ENCODE peak calls at places on chromosomes 1 and 21, in four cellular contexts. F is body of pancreas; K is CD8-positive, alpha-beta memory T cell; B is lower lobe of right lung. T is an unnamed sample. For H3K9me3 and H3K27me3, the result is how much of the 10 kb centered on the place peaks cover.

GRCh38 chr1:95311006-95311405 is 77.0 kb downstream of the RWDD3 start:
- DNase-seq in F (no peak), K (no peak), B (no peak), T (no peak)

GRCh38 chr21:28884976-28885852 is 107.5 kb downstream of the LTN1 start:
- DNase-seq in F (peak), K (peak), B (peak), T (peak)

GRCh38 chr1:44500181-44501021 is 95.3 kb downstream of the RNF220 start:
- DNase-seq in F (no peak), K (no peak), B (no peak), T (no peak)

GRCh38 chr1:30377230-30378022 is 346.0 kb downstream of the MATN1 start:
- DNase-seq in F (no peak), K (no peak), B (no peak), T (no peak)

GRCh38 chr1:152817309-152817708 is 5.5 kb downstream of the LCE1B start:
- DNase-seq in F (no peak), K (no peak), B (no peak), T (no peak)

GRCh38 chr1:65277605-65278343 is 31.6 kb upstream of the DNAJC6 start:
- DNase-seq in F (no peak), K (no peak), B (no peak), T (no peak)

GRCh38 chr1:112114540-112114939 is 125.1 kb upstream of the KCND3 start:
- DNase-seq in F (no peak), K (no peak), B (no peak), T (no peak)

GRCh38 chr1:163668472-163668871 is 346.7 kb downstream of the NUF2 start:
- DNase-seq in F (no peak), K (no peak), B (no peak), T (no peak)

GRCh38 chr1:17304827-17305177 is 3.2 kb upstream of the PADI4 start:
- DNase-seq in F (no peak), K (no peak), B (no peak), T (no peak)

GRCh38 chr1:231419147-231419546 is 2.9 kb downstream of the EGLN1 start:
- DNase-seq in F (no peak), K (no peak), B (no peak), T (no peak)

GRCh38 chr1:25051504-25051903 is 121.4 kb upstream of the RUNX3 start:
- DNase-seq in F (no peak), K (no peak), B (no peak), T (no peak)

GRCh38 chr1:22681564-22682276 is 28.7 kb downstream of the C1QB start:
- DNase-seq in F (no peak), K (no peak), B (no peak), T (no peak)

GRCh38 chr1:69777933-69778332 is 210.2 kb downstream of the LRRC7 start:
- DNase-seq in F (no peak), K (no peak), B (no peak), T (no peak)

GRCh38 chr1:153795325-153795837 is 20.2 kb downstream of the SLC27A3 start:
- DNase-seq in F (peak), K (no peak), B (no peak), T (no peak)

GRCh38 chr1:46525253-46525983 is 26.0 kb downstream of the KNCN start:
- DNase-seq in F (no peak), K (no peak), B (peak), T (no peak)

GRCh38 chr1:9785406-9785805 is 38.4 kb downstream of the CLSTN1 start:
- DNase-seq in F (no peak), K (no peak), B (no peak), T (no peak)
- H3K27ac ChIP-seq in F (no peak), K (no peak), B (no peak), T (no peak)

DNA sequence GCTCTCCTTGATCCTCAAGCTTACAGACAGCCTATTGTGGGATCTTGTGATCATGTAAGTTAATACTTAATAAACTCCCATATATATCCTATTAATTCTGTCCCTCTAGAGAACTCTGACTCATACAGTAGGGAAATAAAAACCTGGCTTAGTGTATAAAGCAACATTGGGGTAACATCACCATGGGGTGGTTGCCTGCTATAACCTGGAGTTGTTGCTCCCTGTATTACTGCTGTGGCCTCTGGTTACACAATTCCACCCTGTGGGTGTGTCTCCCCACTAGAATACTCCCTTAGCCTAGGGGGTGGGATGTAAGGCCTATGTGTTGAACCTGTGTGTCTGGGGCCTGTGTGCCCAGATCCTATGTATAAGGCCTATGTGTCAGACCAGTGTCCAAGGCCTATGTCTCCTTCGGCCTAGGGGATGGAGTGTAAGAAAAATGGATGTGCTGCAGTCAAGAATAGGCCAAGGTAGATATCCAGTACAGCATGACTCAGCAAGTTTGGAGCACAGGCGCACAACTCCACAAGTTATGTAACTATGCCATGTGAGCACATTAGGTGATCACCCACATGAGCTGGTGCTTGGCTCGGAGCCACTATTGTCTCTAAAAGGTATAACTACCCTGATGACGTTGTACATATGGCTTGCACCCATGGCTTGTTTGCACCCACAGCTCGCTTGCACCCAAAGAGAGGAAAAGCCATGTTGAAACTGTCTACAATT is 96.8 kb upstream of the C1orf21 start:
- DNase-seq in F (peak), K (no peak), B (no peak), T (no peak)
- H3K9me3 ChIP-seq in F (under half), K (under half), B (under half), T (under half)

GRCh38 chr1:204769997-204770396 is 84.5 kb upstream of the LRRN2 start:
- DNase-seq in F (no peak), K (no peak), B (no peak), T (no peak)
- H3K27me3 ChIP-seq in F (under half), K (under half), B (under half), T (under half)

DNA sequence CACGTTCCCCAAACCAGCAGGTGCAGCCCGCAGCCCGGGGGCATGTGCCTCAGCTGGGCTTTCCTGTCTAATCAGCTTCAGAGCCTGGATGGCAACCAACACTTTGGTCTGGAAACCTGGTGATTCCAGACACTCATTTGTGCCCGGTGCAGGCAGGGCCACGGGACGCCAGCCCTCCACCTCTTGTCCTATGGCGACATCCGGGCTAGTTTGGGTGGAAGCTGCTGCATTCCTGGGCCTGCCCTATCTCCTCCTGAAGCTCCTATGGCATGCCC is 111.8 kb downstream of the WDR4 start:
- DNase-seq in F (no peak), K (no peak), B (peak), T (no peak)
- H3K27ac ChIP-seq in F (no peak), K (no peak), B (no peak), T (no peak)

GRCh38 chr1:93958351-93959101 is 49.3 kb upstream of the GCLM start:
- DNase-seq in F (no peak), K (no peak), B (no peak), T (no peak)

GRCh38 chr1:93961443-93961842 is 52.2 kb upstream of the GCLM start:
- DNase-seq in F (no peak), K (no peak), B (no peak), T (no peak)

GRCh38 chr1:93960641-93961147 is 51.5 kb upstream of the GCLM start:
- DNase-seq in F (no peak), K (no peak), B (no peak), T (no peak)

GRCh38 chr1:93959413-93959812 is 50.2 kb upstream of the GCLM start:
- DNase-seq in F (no peak), K (no peak), B (no peak), T (no peak)

GRCh38 chr1:93955765-93956164 is 46.5 kb upstream of the GCLM start:
- DNase-seq in F (no peak), K (no peak), B (no peak), T (no peak)
- H3K9me3 ChIP-seq in F (under half), K (under half), B (under half), T (under half)

GRCh38 chr1:92752719-92753118 is 32.2 kb downstream of the EVI5 start:
- DNase-seq in F (no peak), K (no peak), B (no peak), T (no peak)

GRCh38 chr1:92756537-92756936 is 28.4 kb downstream of the EVI5 start:
- DNase-seq in F (no peak), K (no peak), B (no peak), T (no peak)

GRCh38 chr1:92749024-92749634 is 35.8 kb downstream of the EVI5 start:
- DNase-seq in F (peak), K (peak), B (no peak), T (peak)

GRCh38 chr1:92755541-92756351 is 29.2 kb downstream of the EVI5 start:
- DNase-seq in F (no peak), K (no peak), B (no peak), T (no peak)

GRCh38 chr1:92754000-92754787 is 30.7 kb downstream of the EVI5 start:
- DNase-seq in F (no peak), K (no peak), B (no peak), T (no peak)
- H3K27me3 ChIP-seq in F (under half), K (under half), B (under half), T (under half)

GRCh38 chr1:98661544-98662353 is at the start of gene SNX7:
- DNase-seq in F (peak), K (no peak), B (peak), T (no peak)

GRCh38 chr1:98659879-98660278 is 1.6 kb upstream of the SNX7 start:
- DNase-seq in F (no peak), K (no peak), B (no peak), T (no peak)

GRCh38 chr1:98662354-98662665 is 789 bp downstream of the SNX7 start:
- DNase-seq in F (no peak), K (no peak), B (no peak), T (no peak)

GRCh38 chr1:98660941-98661543 is 479 bp upstream of the SNX7 start:
- DNase-seq in F (no peak), K (no peak), B (no peak), T (no peak)
- H3K27ac ChIP-seq in F (peak), K (no peak), B (peak), T (no peak)

GRCh38 chr1:41378999-41379740 is 17.9 kb downstream of the FOXO6 start:
- DNase-seq in F (no peak), K (no peak), B (no peak), T (no peak)

GRCh38 chr1:41379741-41380130 is 18.5 kb downstream of the FOXO6 start:
- DNase-seq in F (no peak), K (no peak), B (no peak), T (no peak)

GRCh38 chr1:41381691-41382530 is 20.7 kb downstream of the FOXO6 start:
- DNase-seq in F (no peak), K (peak), B (peak), T (no peak)

GRCh38 chr1:41380979-41381690 is 19.9 kb downstream of the FOXO6 start:
- DNase-seq in F (peak), K (no peak), B (no peak), T (no peak)

GRCh38 chr1:41380195-41380594 is 19.0 kb downstream of the FOXO6 start:
- DNase-seq in F (no peak), K (no peak), B (no peak), T (no peak)
- H3K9me3 ChIP-seq in F (under half), K (under half), B (under half), T (under half)

DNA sequence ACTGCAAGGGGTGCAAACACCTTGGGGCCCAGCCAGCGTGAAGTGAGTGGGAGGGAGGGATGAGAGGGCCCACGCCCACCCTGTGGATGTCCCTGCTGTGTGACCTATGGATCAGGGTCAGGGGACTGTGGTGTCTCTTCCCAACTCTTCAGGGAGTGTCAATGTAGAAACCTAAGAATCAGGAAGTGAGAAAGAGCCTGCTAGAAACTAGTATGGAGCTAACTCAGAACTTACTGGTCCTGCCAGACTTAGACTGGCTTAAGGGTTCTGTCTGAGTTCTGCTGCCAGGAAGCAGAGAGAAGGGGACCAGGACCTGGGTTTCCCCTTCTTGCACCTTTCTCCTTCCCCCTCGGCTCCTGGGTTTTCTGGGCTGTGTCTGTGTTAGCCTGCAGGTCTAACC is 1.8 kb upstream of the IL10 start:
- DNase-seq in F (no peak), K (no peak), B (no peak), T (no peak)
- H3K27me3 ChIP-seq in F (under half), K (under half), B (under half), T (under half)

GRCh38 chr21:45339430-45340405 is 52.0 kb upstream of the POFUT2 start:
- DNase-seq in F (no peak), K (no peak), B (peak), T (no peak)

GRCh38 chr21:45341261-45341660 is 53.6 kb upstream of the POFUT2 start:
- DNase-seq in F (no peak), K (no peak), B (no peak), T (no peak)

GRCh38 chr21:45340515-45340914 is 52.8 kb upstream of the POFUT2 start:
- DNase-seq in F (no peak), K (no peak), B (no peak), T (no peak)

GRCh38 chr21:45343891-45344290 is 56.2 kb upstream of the POFUT2 start:
- DNase-seq in F (no peak), K (no peak), B (no peak), T (no peak)

GRCh38 chr21:45341779-45342178 is 54.1 kb upstream of the POFUT2 start:
- DNase-seq in F (no peak), K (no peak), B (no peak), T (no peak)
- H3K27ac ChIP-seq in F (peak), K (no peak), B (no peak), T (no peak)